ENCODE peak calls at places on chromosomes 5 and 9, in nine cellular contexts. Z, G, V, E, W, B, R, T and F are unnamed samples.

GRCh38 chr9:86072393-86073016 is 26.9 kb downstream of the GOLM1 start:
- DNase-seq in T (no peak), Z (no peak), V (no peak), B (no peak), G (no peak), W (no peak), E (no peak), R (no peak), F (no peak)

GRCh38 chr9:79765466-79765865 is 193.7 kb downstream of the TLE4 start:
- DNase-seq in Z (no peak), G (no peak), B (no peak), W (no peak), V (no peak), E (no peak), T (no peak), R (no peak), F (no peak)

GRCh38 chr5:107743357-107744000 is 72.7 kb upstream of the EFNA5 start:
- DNase-seq in R (no peak), B (no peak), T (peak; percentile 93), G (no peak), V (no peak), W (no peak), Z (no peak), E (no peak), F (peak; percentile 27)

GRCh38 chr5:169162407-169162806 is 138.5 kb downstream of the SLIT3 start:
- DNase-seq in E (no peak), G (peak; percentile 70), V (no peak), T (peak; percentile 69), W (no peak), Z (no peak), B (no peak), R (no peak), F (no peak)

GRCh38 chr9:127336708-127337352 is 60.1 kb upstream of the SLC2A8 start:
- DNase-seq in G (peak; percentile 95), V (peak; percentile 39), E (peak; percentile 95), W (peak; percentile 61), Z (peak; percentile 85), B (no peak), T (peak; percentile 96), R (peak; percentile 86), F (peak; percentile 92)

GRCh38 chr9:125472926-125473701 is 211.5 kb downstream of the GAPVD1 start:
- DNase-seq in T (no peak), G (peak; percentile 79), V (peak; percentile 78), Z (no peak), E (no peak), W (no peak), B (no peak), R (peak; percentile 41), F (no peak)

GRCh38 chr9:306907-307306 is 92.2 kb downstream of the DOCK8 start:
- DNase-seq in V (no peak), R (no peak), Z (no peak), T (peak; percentile 10), W (peak; percentile 27), B (no peak), G (peak; percentile 2), E (peak; percentile 13), F (no peak)

GRCh38 chr5:139839416-139839815 is 43.8 kb downstream of the PSD2 start:
- DNase-seq in T (no peak), E (no peak), W (no peak), B (no peak), R (no peak), Z (no peak), V (no peak), G (no peak), F (no peak)

GRCh38 chr5:109328626-109329025 is 81.1 kb downstream of the PJA2 start:
- DNase-seq in W (no peak), T (peak; percentile 24), B (no peak), E (no peak), G (peak; percentile 17), V (no peak), R (no peak), Z (no peak), F (peak; percentile 5)

GRCh38 chr9:90393355-90394152 is 249.1 kb downstream of the DIRAS2 start:
- DNase-seq in B (no peak), T (no peak), G (no peak), R (no peak), Z (no peak), V (no peak), E (no peak), W (no peak), F (no peak)

GRCh38 chr9:109466623-109467590 is 31.2 kb downstream of the PTPN3 start:
- DNase-seq in R (no peak), T (peak; percentile 18), V (no peak), Z (no peak), W (no peak), G (peak; percentile 43), E (no peak), B (no peak), F (no peak)

GRCh38 chr5:957730-958485 is 50.7 kb upstream of the NKD2 start:
- DNase-seq in W (no peak), E (no peak), V (no peak), T (peak; percentile 15), B (peak; percentile 38), Z (no peak), R (no peak), G (peak; percentile 53), F (no peak)

GRCh38 chr9:127035423-127035822 is 87.0 kb downstream of the ANGPTL2 start:
- DNase-seq in Z (no peak), V (no peak), T (no peak), B (no peak), W (no peak), R (peak; percentile 62), G (peak; percentile 96), E (peak; percentile 70), F (no peak)

GRCh38 chr5:855771-856530 is 5.2 kb upstream of the ZDHHC11 start:
- DNase-seq in V (no peak), B (peak; percentile 22), R (no peak), T (no peak), Z (no peak), G (no peak), E (no peak), W (no peak), F (no peak)

GRCh38 chr9:126423709-126424185 is 97.1 kb downstream of the MVB12B start:
- DNase-seq in W (no peak), G (no peak), Z (peak; percentile 49), R (no peak), B (no peak), T (no peak), V (no peak), E (no peak), F (no peak)

GRCh38 chr5:176899296-176899891 is at the start of gene HK3:
- DNase-seq in V (no peak), E (peak; percentile 14), Z (no peak), W (no peak), R (no peak), T (no peak), B (no peak), G (no peak), F (no peak)

GRCh38 chr5:148794729-148795590 is 31.5 kb upstream of the ADRB2 start:
- DNase-seq in B (no peak), Z (no peak), W (no peak), G (no peak), V (no peak), T (peak; percentile 85), E (no peak), R (no peak), F (no peak)

GRCh38 chr5:159052282-159053011 is 47.3 kb downstream of the EBF1 start:
- DNase-seq in V (no peak), W (no peak), G (peak; percentile 48), R (no peak), E (no peak), B (no peak), T (no peak), Z (no peak), F (no peak)

DNA sequence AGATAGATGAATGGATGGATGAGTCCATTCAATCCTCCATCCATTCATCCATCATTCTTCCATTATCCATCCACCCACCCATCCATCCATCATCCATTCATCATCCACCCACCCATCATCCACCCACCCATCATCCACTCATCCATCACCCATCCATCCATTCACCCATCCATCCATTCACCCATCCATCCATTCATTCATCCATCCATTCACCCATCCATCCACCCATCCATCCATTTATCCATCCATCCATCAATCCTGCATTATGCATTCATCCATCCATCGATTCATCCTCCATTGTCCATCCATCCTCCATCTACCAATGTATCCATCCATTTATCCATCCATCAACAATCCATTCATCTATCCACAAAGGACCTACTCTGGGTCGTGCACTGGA is 12.8 kb upstream of the PHYKPL start:
- DNase-seq in T (no peak), E (no peak), V (no peak), R (no peak), Z (no peak), G (no peak), B (no peak), W (no peak), F (no peak)
- H3K27me3 ChIP-seq in T (no peaks in the 10 kb centered on the region), E (no peaks in the 10 kb centered on the region), V (no peaks in the 10 kb centered on the region), R (no peaks in the 10 kb centered on the region), Z (no peaks in the 10 kb centered on the region), G (no peaks in the 10 kb centered on the region), B (no peaks in the 10 kb centered on the region), W (no peaks in the 10 kb centered on the region), F (no peaks in the 10 kb centered on the region)

DNA sequence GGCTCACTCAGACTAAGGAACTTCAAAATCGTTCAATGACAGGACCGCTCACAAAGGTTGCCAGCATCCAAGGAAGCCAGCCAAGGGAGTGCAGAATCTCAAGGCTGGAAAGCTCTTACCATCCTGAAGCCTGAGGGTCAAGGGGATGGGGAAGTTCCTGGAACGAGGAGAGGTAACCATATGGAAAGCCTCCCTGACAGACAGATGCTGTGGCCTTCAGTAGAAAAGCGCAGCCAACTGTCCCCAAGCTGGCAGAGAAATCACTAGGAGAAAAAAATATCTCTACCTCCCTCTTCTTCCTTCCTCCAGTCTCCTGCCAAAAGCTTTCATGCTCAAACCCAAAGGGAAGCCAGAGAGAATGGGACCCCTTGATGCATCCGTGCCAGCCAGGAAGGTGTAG is 90.5 kb upstream of the RANBP3L start:
- DNase-seq in T (no peak), G (no peak), V (no peak), W (no peak), R (no peak), B (no peak), Z (no peak), E (no peak), F (no peak)
- H3K4me3 ChIP-seq in T (no peak overlapping the region), G (no peak overlapping the region), V (no peak overlapping the region), W (no peak overlapping the region), R (no peak overlapping the region), B (no peak overlapping the region), Z (no peak overlapping the region), E (no peak overlapping the region), F (no peak overlapping the region)

DNA sequence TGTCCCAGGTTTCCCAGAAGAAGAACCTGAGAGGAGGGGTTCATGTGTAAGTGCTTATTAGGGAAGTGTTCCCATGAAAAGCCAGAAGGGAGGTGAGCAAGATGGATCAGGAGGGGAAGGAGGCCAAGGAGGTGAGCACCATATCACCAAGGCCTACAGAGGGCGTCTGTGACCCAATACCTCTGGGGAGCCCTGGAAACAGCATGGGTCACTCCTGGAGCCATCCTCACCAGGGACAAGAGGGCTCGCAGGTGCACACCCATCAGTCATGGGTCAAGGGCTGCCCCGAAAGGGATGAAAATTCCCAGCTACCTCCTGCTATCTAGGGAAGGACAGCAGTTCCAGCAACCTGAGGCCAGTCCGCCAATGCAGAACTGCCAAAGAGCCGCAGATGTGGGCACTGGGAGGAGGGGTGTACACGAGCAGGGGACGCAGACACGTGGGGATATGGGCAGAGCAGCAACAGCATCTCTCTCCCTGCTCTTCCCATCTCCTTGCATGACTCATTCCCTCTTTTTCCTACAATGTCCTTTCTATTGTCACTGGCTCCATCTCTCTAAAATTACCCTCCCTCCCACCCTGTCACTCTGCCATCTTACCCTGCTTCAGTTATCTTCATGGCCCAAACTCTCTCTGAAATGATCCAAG is 167.6 kb upstream of the FSTL4 start:
- DNase-seq in B (no peak), T (no peak), G (no peak), W (no peak), R (no peak), V (no peak), Z (no peak), E (no peak), F (no peak)
- TF ChIP-seq CTCF in B (no peak), T (no peak), G (no peak), W (no peak), R (no peak), V (no peak), Z (no peak), E (no peak), F (no peak)

GRCh38 chr9:133439337-133439736 is 17.2 kb downstream of the ADAMTS13 start:
- DNase-seq in B (no peak), E (no peak), V (no peak), W (no peak), R (no peak), Z (no peak), G (no peak), T (no peak), F (no peak)
- H3K27me3 ChIP-seq in B (no peaks in the 10 kb centered on the region), E (no peaks in the 10 kb centered on the region), V (no peaks in the 10 kb centered on the region), W (no peaks in the 10 kb centered on the region), R (no peaks in the 10 kb centered on the region), Z (no peaks in the 10 kb centered on the region), G (no peaks in the 10 kb centered on the region), T (no peaks in the 10 kb centered on the region), F (peaks cover 1% of the 10 kb centered on the region)